ENCODE peak calls at places on chromosomes 2 and 18, in eight cellular contexts. J is PC-3; T is kidney epithelial cell; D is CD8-positive, alpha-beta memory T cell; H is stimulated activated CD8-positive, alpha-beta memory T cell treated with anti-CD3 and anti-CD28 coated beads, Interleukin-15, amount 100 ng/mL, for 4 hours; X is activated naive CD4-positive, alpha-beta T cell treated with anti-CD3 and anti-CD28 coated beads for 36 hours; Q is non-pigmented ciliary epithelial cell; W is mucosa of descending colon. S is an unnamed sample.

GRCh38 chr2:69185807-69186206 is 172.8 kb downstream of the ANTXR1 start:
- DNase-seq in D (no peak), T (no peak), Q (no peak), W (no peak), X (no peak), H (no peak), J (peak; percentile 82), S (no peak)

GRCh38 chr2:10028988-10029874 is 14.1 kb upstream of the KLF11 start:
- DNase-seq in H (peak; percentile 21), W (peak; percentile 68), Q (no peak), D (peak; percentile 24), X (peak; percentile 77), T (no peak), J (no peak), S (no peak)

GRCh38 chr2:44578401-44579135 is 216.8 kb downstream of the CAMKMT start:
- DNase-seq in T (no peak), X (no peak), W (no peak), Q (peak; percentile 40), H (no peak), J (peak; percentile 66), D (no peak), S (no peak)

GRCh38 chr18:41021089-41021488 is 933.9 kb upstream of the PIK3C3 start:
- DNase-seq in X (no peak), D (no peak), H (no peak), Q (no peak), W (no peak), J (no peak), T (no peak), S (no peak)

GRCh38 chr2:156447761-156448160 is 11.6 kb downstream of the GPD2 start:
- DNase-seq in D (no peak), W (no peak), J (no peak), X (no peak), H (no peak), T (no peak), Q (no peak), S (no peak)

GRCh38 chr2:199771948-199772692 is 78.9 kb downstream of the FTCDNL1 start:
- DNase-seq in W (no peak), X (no peak), D (no peak), H (no peak), J (no peak), T (no peak), Q (no peak), S (no peak)

GRCh38 chr2:43370146-43370545 is 143.7 kb upstream of the ZFP36L2 start:
- DNase-seq in T (no peak), D (no peak), H (no peak), J (no peak), W (no peak), X (no peak), Q (no peak), S (no peak)

GRCh38 chr2:64650722-64651338 is 2.9 kb downstream of the SERTAD2 start:
- DNase-seq in W (peak; percentile 76), Q (no peak), J (peak; percentile 32), H (no peak), T (no peak), X (no peak), D (no peak), S (no peak)

GRCh38 chr2:101113441-101114267 is 37.5 kb downstream of the TBC1D8 start:
- DNase-seq in X (no peak), D (no peak), Q (no peak), W (no peak), J (peak; percentile 90), T (peak; percentile 35), H (no peak), S (no peak)

GRCh38 chr2:71612581-71613520 is 159.5 kb downstream of the DYSF start:
- DNase-seq in D (no peak), T (no peak), H (no peak), J (no peak), X (no peak), W (peak; percentile 11), Q (no peak), S (no peak)

GRCh38 chr2:130756041-130756720 is 841 bp downstream of the AMER3 start:
- DNase-seq in J (peak; percentile 37), H (no peak), X (peak; percentile 12), W (peak; percentile 41), T (no peak), Q (no peak), D (no peak), S (no peak)

GRCh38 chr2:188201639-188202038 is 90.0 kb upstream of the GULP1 start:
- DNase-seq in T (no peak), X (no peak), D (no peak), W (no peak), H (no peak), J (no peak), Q (no peak), S (no peak)

GRCh38 chr18:61569176-61569892 is 236.1 kb downstream of the CDH20 start:
- DNase-seq in D (no peak), H (no peak), J (peak; percentile 58), W (no peak), X (no peak), T (no peak), Q (no peak), S (no peak)

GRCh38 chr18:43932140-43932539 is 654.9 kb upstream of the SYT4 start:
- DNase-seq in D (no peak), H (no peak), X (no peak), T (no peak), J (no peak), Q (no peak), W (no peak), S (no peak)

GRCh38 chr2:240559271-240559670 is 886 bp upstream of the DUSP28 start:
- DNase-seq in X (no peak), J (peak; percentile 7), Q (no peak), T (no peak), D (no peak), H (no peak), W (no peak), S (no peak)

GRCh38 chr2:14350856-14351255 is 281.7 kb upstream of the LRATD1 start:
- DNase-seq in X (no peak), D (no peak), Q (no peak), J (no peak), H (no peak), T (no peak), W (no peak), S (no peak)

GRCh38 chr2:234404957-234405356 is 91.9 kb downstream of the ARL4C start:
- DNase-seq in D (no peak), X (no peak), W (no peak), J (no peak), T (no peak), Q (no peak), H (no peak), S (no peak)

GRCh38 chr18:46264255-46264654 is 160.1 kb downstream of the HAUS1 start:
- DNase-seq in D (no peak), W (no peak), X (no peak), T (no peak), H (no peak), J (no peak), Q (no peak), S (no peak)

GRCh38 chr2:99928472-99929053 is 213.8 kb downstream of the AFF3 start:
- DNase-seq in T (no peak), D (no peak), J (no peak), Q (no peak), X (no peak), W (no peak), H (no peak), S (no peak)

GRCh38 chr2:104909317-104909716 is 55.4 kb downstream of the POU3F3 start:
- DNase-seq in W (no peak), D (no peak), X (no peak), J (no peak), H (no peak), T (no peak), Q (no peak), S (no peak)

GRCh38 chr2:39334978-39335377 is 91.2 kb upstream of the CDKL4 start:
- DNase-seq in J (no peak), W (no peak), X (no peak), Q (no peak), D (no peak), T (no peak), H (no peak), S (no peak)

GRCh38 chr18:10076502-10077030 is 162.8 kb downstream of the VAPA start:
- DNase-seq in J (no peak), T (no peak), D (no peak), X (no peak), W (no peak), H (no peak), Q (no peak), S (no peak)

GRCh38 chr18:2898131-2898640 is 51.4 kb downstream of the EMILIN2 start:
- DNase-seq in T (peak; percentile 52), W (no peak), H (no peak), D (no peak), Q (no peak), X (no peak), J (peak; percentile 71), S (no peak)

GRCh38 chr18:75679347-75679746 is 251.8 kb upstream of the SMIM21 start:
- DNase-seq in W (no peak), Q (no peak), J (no peak), H (no peak), X (no peak), D (no peak), T (no peak), S (no peak)

GRCh38 chr2:55966431-55967118 is 43.0 kb upstream of the EFEMP1 start:
- DNase-seq in Q (no peak), J (no peak), T (no peak), D (no peak), X (no peak), W (peak; percentile 15), H (no peak), S (no peak)

GRCh38 chr18:3597159-3597977 is 147.4 kb downstream of the TGIF1 start:
- DNase-seq in D (no peak), X (no peak), H (no peak), W (no peak), Q (no peak), J (no peak), T (no peak), S (no peak)

GRCh38 chr2:85582467-85582866 is 1.8 kb upstream of the VAMP5 start:
- DNase-seq in H (no peak), Q (no peak), D (no peak), J (no peak), W (no peak), X (no peak), T (no peak), S (no peak)

GRCh38 chr2:37376421-37377186 is 32.2 kb downstream of the QPCT start:
- DNase-seq in X (peak; percentile 67), T (no peak), Q (no peak), H (no peak), D (no peak), J (peak; percentile 95), W (no peak), S (no peak)